ENCODE peak calls at places on chromosomes 6 and 20, in nine cellular contexts. X is cardiac muscle cell; Q is CD8-positive, alpha-beta T cell; I is upper lobe of left lung; A is fibroblast of lung; R is Peyer's patch; V is psoas muscle; C is A549; O is heart left ventricle. D is an unnamed sample.

GRCh38 chr6:8269094-8269493 is 166.3 kb downstream of the SLC35B3 start:
- DNase-seq in X (no peak), Q (no peak), I (no peak), A (no peak), R (no peak), V (no peak), C (no peak), O (no peak), D (no peak)

GRCh38 chr20:20490673-20491072 is 122.8 kb downstream of the INSM1 start:
- DNase-seq in X (no peak), Q (no peak), I (no peak), A (no peak), R (no peak), V (no peak), C (no peak), O (no peak), D (no peak)

GRCh38 chr6:71181565-71181964 is 107.0 kb upstream of the OGFRL1 start:
- DNase-seq in X (peak), Q (no peak), I (no peak), A (peak), R (no peak), V (no peak), C (peak), O (no peak), D (no peak)

GRCh38 chr20:51541189-51542032 is 1.1 kb downstream of the NFATC2 start:
- DNase-seq in X (peak), Q (peak), I (no peak), A (peak), R (peak), V (peak), C (no peak), O (peak), D (peak)

GRCh38 chr6:88808381-88808780 is 155.0 kb downstream of the RNGTT start:
- DNase-seq in X (no peak), Q (no peak), I (no peak), A (no peak), R (no peak), V (no peak), C (no peak), O (no peak), D (no peak)

GRCh38 chr6:130396722-130397121 is 30.9 kb downstream of the TMEM200A start:
- DNase-seq in X (no peak), Q (no peak), I (no peak), A (no peak), R (no peak), V (no peak), C (no peak), O (no peak), D (no peak)

GRCh38 chr20:20894753-20895152 is 182.3 kb upstream of the RALGAPA2 start:
- DNase-seq in X (no peak), Q (no peak), I (peak), A (no peak), R (no peak), V (peak), C (peak), O (peak), D (no peak)

GRCh38 chr6:27078734-27079357 is 168.7 kb upstream of the PRSS16 start:
- DNase-seq in X (peak), Q (no peak), I (no peak), A (peak), R (peak), V (no peak), C (peak), O (peak), D (no peak)

GRCh38 chr6:120405947-120406346 is 928.3 kb downstream of the TBC1D32 start:
- DNase-seq in X (peak), Q (no peak), I (no peak), A (no peak), R (no peak), V (no peak), C (peak), O (no peak), D (no peak)

GRCh38 chr20:298755-299391 is 1.5 kb downstream of the ZCCHC3 start:
- DNase-seq in X (no peak), Q (no peak), I (no peak), A (no peak), R (no peak), V (no peak), C (no peak), O (no peak), D (no peak)

GRCh38 chr6:17381429-17382147 is 11.8 kb upstream of the CAP2 start:
- DNase-seq in X (no peak), Q (no peak), I (no peak), A (peak), R (no peak), V (peak), C (peak), O (no peak), D (no peak)

GRCh38 chr6:62613920-62614319 is 327.9 kb upstream of the KHDRBS2 start:
- DNase-seq in X (no peak), Q (no peak), I (no peak), A (no peak), R (no peak), V (no peak), C (no peak), O (no peak), D (no peak)

GRCh38 chr6:153032255-153032882 is 29.9 kb upstream of the MTRF1L start:
- DNase-seq in X (peak), Q (no peak), I (no peak), A (peak), R (no peak), V (no peak), C (peak), O (no peak), D (no peak)

GRCh38 chr6:112923940-112924587 is 576.9 kb downstream of the RFPL4B start:
- DNase-seq in X (no peak), Q (no peak), I (no peak), A (no peak), R (no peak), V (no peak), C (no peak), O (no peak), D (no peak)

GRCh38 chr6:130908188-130908587 is 81.0 kb downstream of the SMLR1 start:
- DNase-seq in X (no peak), Q (no peak), I (no peak), A (no peak), R (no peak), V (no peak), C (no peak), O (no peak), D (no peak)

GRCh38 chr6:73586416-73586974 is 65.7 kb upstream of the EEF1A1 start:
- DNase-seq in X (no peak), Q (no peak), I (no peak), A (peak), R (no peak), V (no peak), C (no peak), O (no peak), D (no peak)

GRCh38 chr6:168050861-168051586 is 28.0 kb downstream of the FRMD1 start:
- DNase-seq in X (no peak), Q (no peak), I (peak), A (peak), R (no peak), V (no peak), C (peak), O (no peak), D (no peak)

GRCh38 chr6:157688960-157689599 is 134.0 kb upstream of the SNX9 start:
- DNase-seq in X (no peak), Q (no peak), I (no peak), A (no peak), R (no peak), V (no peak), C (peak), O (no peak), D (no peak)

GRCh38 chr6:159213401-159213800 is 44.2 kb downstream of the FNDC1 start:
- DNase-seq in X (no peak), Q (no peak), I (no peak), A (peak), R (no peak), V (no peak), C (no peak), O (no peak), D (no peak)

GRCh38 chr20:34571753-34572152 is 13.2 kb downstream of the MAP1LC3A start:
- DNase-seq in X (no peak), Q (no peak), I (no peak), A (no peak), R (peak), V (no peak), C (no peak), O (no peak), D (no peak)

GRCh38 chr6:111804627-111805235 is 68.5 kb downstream of the FYN start:
- DNase-seq in X (no peak), Q (peak), I (no peak), A (peak), R (no peak), V (no peak), C (no peak), O (no peak), D (no peak)

GRCh38 chr20:63942250-63943006 is 13.8 kb downstream of the UCKL1 start:
- DNase-seq in X (peak), Q (no peak), I (peak), A (peak), R (no peak), V (peak), C (peak), O (peak), D (no peak)

GRCh38 chr6:90144928-90145520 is 151.6 kb downstream of the BACH2 start:
- DNase-seq in X (no peak), Q (no peak), I (no peak), A (no peak), R (no peak), V (no peak), C (no peak), O (no peak), D (no peak)

GRCh38 chr20:41848180-41848579 is 230.0 kb upstream of the CHD6 start:
- DNase-seq in X (no peak), Q (no peak), I (no peak), A (no peak), R (no peak), V (no peak), C (peak), O (no peak), D (no peak)

GRCh38 chr6:143288923-143289322 is 161.6 kb downstream of the ADAT2 start:
- DNase-seq in X (no peak), Q (no peak), I (no peak), A (no peak), R (no peak), V (no peak), C (no peak), O (no peak), D (no peak)

GRCh38 chr6:148291876-148292275 is 50.8 kb upstream of the SASH1 start:
- DNase-seq in X (no peak), Q (no peak), I (no peak), A (no peak), R (no peak), V (no peak), C (no peak), O (no peak), D (no peak)

GRCh38 chr6:52503344-52503747 is 73.5 kb downstream of the TRAM2 start:
- DNase-seq in X (peak), Q (no peak), I (no peak), A (no peak), R (no peak), V (no peak), C (peak), O (no peak), D (no peak)

GRCh38 chr6:80988892-80989291 is 763.6 kb downstream of the TENT5A start:
- DNase-seq in X (no peak), Q (no peak), I (no peak), A (no peak), R (no peak), V (no peak), C (no peak), O (no peak), D (no peak)

GRCh38 chr6:30238178-30238795 is 25.1 kb upstream of the TRIM26 start:
- DNase-seq in X (no peak), Q (no peak), I (no peak), A (peak), R (no peak), V (no peak), C (peak), O (no peak), D (no peak)

GRCh38 chr20:44477151-44477550 is 1.5 kb downstream of the TTPAL start:
- DNase-seq in X (no peak), Q (no peak), I (no peak), A (no peak), R (no peak), V (no peak), C (no peak), O (no peak), D (no peak)

GRCh38 chr6:89886378-89887120 is 7.7 kb upstream of the GJA10 start:
- DNase-seq in X (no peak), Q (no peak), I (peak), A (no peak), R (no peak), V (no peak), C (no peak), O (no peak), D (no peak)

GRCh38 chr6:152723398-152723797 is 25.7 kb downstream of the MYCT1 start:
- DNase-seq in X (no peak), Q (no peak), I (no peak), A (no peak), R (no peak), V (no peak), C (peak), O (no peak), D (no peak)

GRCh38 chr6:166439366-166440091 is 56.8 kb upstream of the MPC1 start:
- DNase-seq in X (no peak), Q (no peak), I (no peak), A (no peak), R (no peak), V (no peak), C (no peak), O (no peak), D (no peak)

GRCh38 chr6:121884621-121885020 is 449.2 kb downstream of the GJA1 start:
- DNase-seq in X (no peak), Q (no peak), I (no peak), A (peak), R (no peak), V (no peak), C (no peak), O (no peak), D (no peak)

GRCh38 chr6:105985816-105986632 is 100.1 kb upstream of the PRDM1 start:
- DNase-seq in X (peak), Q (no peak), I (peak), A (no peak), R (no peak), V (no peak), C (no peak), O (no peak), D (no peak)

GRCh38 chr6:34791164-34791841 is 580 bp upstream of the BLTP3A start:
- DNase-seq in X (peak), Q (no peak), I (peak), A (peak), R (peak), V (peak), C (peak), O (peak), D (peak)

GRCh38 chr6:106192824-106193223 is 106.7 kb downstream of the PRDM1 start:
- DNase-seq in X (no peak), Q (no peak), I (no peak), A (no peak), R (no peak), V (no peak), C (no peak), O (no peak), D (no peak)

GRCh38 chr6:219641-220198 is 72.6 kb upstream of the DUSP22 start:
- DNase-seq in X (no peak), Q (no peak), I (peak), A (peak), R (peak), V (peak), C (no peak), O (peak), D (no peak)

GRCh38 chr6:5278571-5279120 is 17.3 kb downstream of the FARS2 start:
- DNase-seq in X (no peak), Q (no peak), I (no peak), A (no peak), R (no peak), V (no peak), C (no peak), O (no peak), D (no peak)

GRCh38 chr6:139497344-139497961 is 123.0 kb upstream of the CITED2 start:
- DNase-seq in X (no peak), Q (no peak), I (no peak), A (no peak), R (no peak), V (no peak), C (no peak), O (no peak), D (no peak)

GRCh38 chr6:139498715-139499114 is 124.3 kb upstream of the CITED2 start:
- DNase-seq in X (no peak), Q (no peak), I (no peak), A (no peak), R (no peak), V (no peak), C (no peak), O (no peak), D (no peak)

GRCh38 chr6:139496654-139497343 is 122.4 kb upstream of the CITED2 start:
- DNase-seq in X (no peak), Q (no peak), I (no peak), A (no peak), R (no peak), V (no peak), C (no peak), O (no peak), D (no peak)

GRCh38 chr6:139500977-139501376 is 126.5 kb upstream of the CITED2 start:
- DNase-seq in X (no peak), Q (no peak), I (no peak), A (no peak), R (no peak), V (no peak), C (no peak), O (no peak), D (no peak)
- H3K4me3 ChIP-seq in X (no peak), Q (no peak), I (no peak), A (no peak), R (no peak), V (no peak), C (no peak), O (no peak), D (no peak)

GRCh38 chr6:15504040-15504491 is 158.8 kb downstream of the DTNBP1 start:
- DNase-seq in X (no peak), Q (no peak), I (peak), A (peak), R (no peak), V (peak), C (no peak), O (peak), D (peak)
- TF ChIP-seq CTCF in X (peak), Q (no peak), I (no peak), A (no peak), R (no peak), V (peak), C (no peak), O (peak), D (no peak)

GRCh38 chr6:151493495-151494234 is at the start of gene CCDC170:
- DNase-seq in X (peak), Q (no peak), I (peak), A (no peak), R (no peak), V (peak), C (peak), O (peak), D (peak)
- H3K27ac ChIP-seq in X (no peak), Q (no peak), I (peak), A (peak), R (no peak), V (no peak), C (peak), O (peak), D (peak)

GRCh38 chr20:1899169-1899525 is 3.9 kb downstream of the SIRPA start:
- DNase-seq in X (no peak), Q (no peak), I (no peak), A (no peak), R (no peak), V (no peak), C (no peak), O (no peak), D (no peak)

GRCh38 chr20:1897486-1897885 is 2.3 kb downstream of the SIRPA start:
- DNase-seq in X (no peak), Q (no peak), I (no peak), A (peak), R (peak), V (no peak), C (peak), O (no peak), D (peak)

GRCh38 chr20:1900321-1900791 is 5.1 kb downstream of the SIRPA start:
- DNase-seq in X (peak), Q (no peak), I (no peak), A (peak), R (peak), V (peak), C (peak), O (peak), D (peak)

GRCh38 chr20:1897965-1898464 is 2.8 kb downstream of the SIRPA start:
- DNase-seq in X (no peak), Q (no peak), I (no peak), A (no peak), R (peak), V (no peak), C (no peak), O (no peak), D (no peak)

GRCh38 chr20:1898496-1899168 is 3.4 kb downstream of the SIRPA start:
- DNase-seq in X (no peak), Q (no peak), I (no peak), A (no peak), R (no peak), V (no peak), C (no peak), O (no peak), D (no peak)
- H3K4me3 ChIP-seq in X (no peak), Q (no peak), I (no peak), A (no peak), R (no peak), V (no peak), C (no peak), O (peak), D (peak)

GRCh38 chr20:46772901-46773300 is 63.5 kb downstream of the SLC2A10 start:
- DNase-seq in X (no peak), Q (no peak), I (no peak), A (no peak), R (no peak), V (no peak), C (peak), O (no peak), D (no peak)
- TF ChIP-seq CTCF in X (peak), Q (no peak), I (no peak), A (no peak), R (no peak), V (no peak), C (peak), O (no peak), D (no peak)

GRCh38 chr20:46275091-46275490 is 33.2 kb downstream of the CDH22 start:
- DNase-seq in X (no peak), Q (no peak), I (no peak), A (no peak), R (no peak), V (no peak), C (no peak), O (no peak), D (no peak)
- H3K27ac ChIP-seq in X (no peak), Q (no peak), I (no peak), A (no peak), R (no peak), V (no peak), C (no peak), O (no peak), D (no peak)

D was measured in dorsolateral prefrontal cortex.